ENCODE peak calls at places on chromosomes 12 and 14, in five cellular contexts. M is brain microvascular endothelial cell, D is astrocyte of the cerebellum, E is heart right ventricle, Q is RWPE2. H is an unnamed sample.

GRCh38 chr12:117178301-117178700 is 12.0 kb downstream of the FBXO21 start:
- DNase-seq in M (no peak), D (no peak), E (no peak), Q (no peak), H (no peak)

GRCh38 chr12:131153956-131154355 is 200.2 kb downstream of the ADGRD1 start:
- DNase-seq in M (no peak), D (no peak), E (no peak), Q (no peak), H (no peak)

GRCh38 chr12:51242896-51243295 is 4.3 kb downstream of the DAZAP2 start:
- DNase-seq in M (no peak), D (no peak), E (no peak), Q (no peak), H (no peak)

GRCh38 chr12:63394349-63394748 is 243.3 kb upstream of the AVPR1A start:
- DNase-seq in M (no peak), D (no peak), E (no peak), Q (no peak), H (no peak)

GRCh38 chr12:72869025-72869424 is 596.9 kb downstream of the TRHDE start:
- DNase-seq in M (no peak), D (no peak), E (no peak), Q (no peak), H (no peak)

GRCh38 chr14:23121401-23121800 is 2.3 kb upstream of the CEBPE start:
- DNase-seq in M (peak), D (peak), E (no peak), Q (no peak), H (peak)

GRCh38 chr14:95488376-95489162 is 27.9 kb downstream of the SYNE3 start:
- DNase-seq in M (no peak), D (no peak), E (no peak), Q (no peak), H (no peak)

GRCh38 chr14:69592923-69593677 is 18.3 kb upstream of the SUSD6 start:
- DNase-seq in M (no peak), D (peak), E (no peak), Q (no peak), H (peak)

GRCh38 chr12:77644915-77645605 is 185.6 kb upstream of the NAV3 start:
- DNase-seq in M (no peak), D (no peak), E (no peak), Q (no peak), H (no peak)

GRCh38 chr14:103074699-103075341 is 9.2 kb upstream of the LBHD2 start:
- DNase-seq in M (no peak), D (no peak), E (peak), Q (peak), H (peak)

GRCh38 chr14:72476657-72477499 is 417.0 kb downstream of the DPF3 start:
- DNase-seq in M (peak), D (peak), E (no peak), Q (no peak), H (peak)

GRCh38 chr12:118603610-118604361 is 227.4 kb downstream of the SUDS3 start:
- DNase-seq in M (no peak), D (no peak), E (no peak), Q (no peak), H (no peak)

GRCh38 chr12:65419284-65420072 is 141.0 kb downstream of the MSRB3 start:
- DNase-seq in M (no peak), D (no peak), E (peak), Q (no peak), H (peak)

GRCh38 chr12:119363490-119363889 is 29.0 kb downstream of the CCDC60 start:
- DNase-seq in M (no peak), D (no peak), E (no peak), Q (no peak), H (no peak)

GRCh38 chr14:77707355-77707723 is 484 bp downstream of the ALKBH1 start:
- DNase-seq in M (peak), D (peak), E (no peak), Q (no peak), H (peak)

GRCh38 chr12:32545413-32545970 is 133.6 kb upstream of the DNM1L start:
- DNase-seq in M (no peak), D (no peak), E (no peak), Q (no peak), H (no peak)

GRCh38 chr12:120759591-120760348 is 34.1 kb downstream of the ACADS start:
- DNase-seq in M (no peak), D (no peak), E (no peak), Q (no peak), H (no peak)

GRCh38 chr12:77328326-77328725 is 263.0 kb upstream of the E2F7 start:
- DNase-seq in M (no peak), D (no peak), E (no peak), Q (no peak), H (no peak)

GRCh38 chr12:17928708-17929366 is 161.2 kb downstream of the RERGL start:
- DNase-seq in M (peak), D (peak), E (no peak), Q (no peak), H (no peak)

GRCh38 chr14:69571879-69572633 is 2.6 kb downstream of the CCDC177 start:
- DNase-seq in M (no peak), D (no peak), E (no peak), Q (no peak), H (no peak)

GRCh38 chr12:28933864-28934527 is 215.1 kb upstream of the FAR2 start:
- DNase-seq in M (no peak), D (no peak), E (no peak), Q (no peak), H (no peak)

GRCh38 chr12:58306266-58306995 is 365.1 kb downstream of the ATP23 start:
- DNase-seq in M (no peak), D (no peak), E (no peak), Q (no peak), H (no peak)

GRCh38 chr12:45034861-45035265 is 16.0 kb downstream of the DBX2 start:
- DNase-seq in M (no peak), D (no peak), E (no peak), Q (no peak), H (no peak)

GRCh38 chr12:48979602-48980388 is 1.7 kb downstream of the WNT1 start:
- DNase-seq in M (no peak), D (no peak), E (no peak), Q (peak), H (peak)

GRCh38 chr14:91237219-91237618 is 7.3 kb downstream of the GPR68 start:
- DNase-seq in M (peak), D (no peak), E (no peak), Q (no peak), H (no peak)

GRCh38 chr12:116559330-116560080 is at the start of gene MAP1LC3B2:
- DNase-seq in M (peak), D (peak), E (no peak), Q (no peak), H (peak)

GRCh38 chr12:104359216-104359615 is 55.7 kb downstream of the EID3 start:
- DNase-seq in M (no peak), D (no peak), E (no peak), Q (no peak), H (no peak)

GRCh38 chr12:131249291-131250027 is 295.8 kb downstream of the ADGRD1 start:
- DNase-seq in M (no peak), D (no peak), E (no peak), Q (no peak), H (no peak)

GRCh38 chr12:25054076-25054782 is 105.3 kb upstream of the BCAT1 start:
- DNase-seq in M (no peak), D (no peak), E (no peak), Q (no peak), H (no peak)
- H3K4me3 ChIP-seq in M (no peak), D (no peak), E (peak), Q (no peak), H (peak)

DNA sequence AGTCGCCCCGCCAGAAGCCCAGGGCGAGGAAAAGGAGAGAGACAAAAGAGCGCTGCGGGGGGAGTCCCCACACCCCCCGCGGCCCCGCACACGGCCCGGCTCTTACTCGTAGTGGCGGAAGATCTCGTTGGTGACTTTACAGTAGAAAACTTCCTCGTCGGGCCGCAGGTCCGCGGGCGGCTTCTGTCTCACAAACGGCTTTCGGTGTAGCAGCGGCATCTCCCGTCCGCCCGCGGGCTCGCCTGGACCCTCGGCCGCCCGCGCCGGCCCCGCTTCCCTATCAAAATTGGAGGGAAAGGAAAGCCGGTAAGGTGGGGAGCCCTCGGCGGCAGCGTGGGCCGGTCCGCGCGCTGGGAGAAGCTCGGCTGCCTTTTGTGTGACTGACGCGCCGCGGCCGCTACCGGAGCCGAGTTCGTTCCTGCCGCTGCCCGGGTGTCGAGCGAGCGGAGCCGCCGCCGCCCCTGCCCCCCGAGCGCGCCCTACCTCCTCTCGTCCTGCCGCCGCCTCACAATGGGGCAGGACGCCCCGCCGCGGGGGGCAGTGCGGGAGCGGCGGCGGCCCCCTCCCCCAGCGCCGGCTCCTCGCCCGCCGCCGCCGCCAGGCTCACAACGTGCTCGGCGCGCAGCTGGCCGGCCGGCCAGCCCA is 652 bp downstream of the BAZ1A start:
- DNase-seq in M (peak), D (no peak), E (peak), Q (peak), H (peak)
- TF ChIP-seq CTCF in M (no peak), D (peak), E (no peak), Q (peak), H (no peak)

GRCh38 chr14:76268700-76269099 is 107.2 kb upstream of the ESRRB start:
- DNase-seq in M (no peak), D (no peak), E (no peak), Q (no peak), H (no peak)

GRCh38 chr14:76267322-76268012 is 108.5 kb upstream of the ESRRB start:
- DNase-seq in M (peak), D (peak), E (peak), Q (no peak), H (no peak)

GRCh38 chr14:76264384-76264783 is 111.6 kb upstream of the ESRRB start:
- DNase-seq in M (no peak), D (no peak), E (no peak), Q (no peak), H (no peak)

GRCh38 chr14:76271371-76271770 is 104.6 kb upstream of the ESRRB start:
- DNase-seq in M (no peak), D (no peak), E (no peak), Q (no peak), H (no peak)

GRCh38 chr14:76268013-76268376 is 107.9 kb upstream of the ESRRB start:
- DNase-seq in M (no peak), D (no peak), E (no peak), Q (no peak), H (no peak)
- H3K4me3 ChIP-seq in M (peak), D (peak), E (peak), Q (peak), H (no peak)

DNA sequence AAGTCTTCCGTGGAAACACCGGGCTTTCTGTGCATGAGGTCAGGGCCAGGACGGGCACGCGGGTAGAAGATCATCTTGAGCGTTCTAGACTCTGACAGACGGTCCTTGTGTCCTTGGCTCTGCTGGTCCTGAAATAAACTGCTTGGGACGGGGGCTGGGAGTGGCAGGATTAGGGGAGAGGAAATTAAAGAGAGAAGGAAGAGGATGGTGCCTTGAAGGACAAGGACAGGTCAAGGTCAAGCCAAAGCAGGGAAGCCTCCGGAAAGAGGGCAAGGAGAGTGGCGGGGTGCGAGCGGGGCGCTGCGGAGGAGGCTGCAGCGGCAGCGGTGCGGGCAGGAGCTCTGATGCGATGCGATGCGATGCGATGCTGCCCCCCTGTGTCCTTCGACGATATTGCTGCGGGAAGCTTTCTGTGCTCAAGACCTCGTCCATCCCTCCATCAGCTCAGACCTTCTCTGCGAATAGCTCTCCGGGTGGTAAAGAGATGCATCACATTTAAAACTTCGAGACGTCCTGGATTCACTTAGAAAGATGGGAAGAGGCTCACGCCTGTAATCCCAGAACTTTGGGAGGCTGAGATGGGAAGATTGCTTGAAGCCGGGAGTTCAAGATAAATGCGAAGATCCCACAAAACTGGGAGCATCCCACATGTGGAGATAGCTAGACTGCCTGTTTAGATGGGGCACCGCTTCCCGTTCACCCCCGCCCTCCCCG is 110.1 kb upstream of the TMEM132D start:
- DNase-seq in M (peak), D (peak), E (no peak), Q (no peak), H (peak)
- TF ChIP-seq CTCF in M (peak), D (peak), E (peak), Q (peak), H (peak)